ENCODE peak calls at places on chromosome 19, in five cellular contexts. D is tibial nerve, E is aorta, L is right lobe of liver, T is uterus. J is an unnamed sample.
A peak's percentile ranks its signal among the peaks of the same experiment; 100 is the strongest.

GRCh38 chr19:41352609-41353465 is 885 bp downstream of the TGFB1 start:
- DNase-seq in D (peak; percentile 44), E (peak; percentile 89), L (peak; percentile 77), T (peak; percentile 67), J (peak; percentile 72)

GRCh38 chr19:57302020-57302465 is 18.2 kb upstream of the ZNF543 start:
- DNase-seq in D (no peak), E (no peak), L (no peak), T (no peak), J (peak; percentile 12)

GRCh38 chr19:18519962-18520847 is 1.7 kb downstream of the ELL start:
- DNase-seq in D (no peak), E (peak; percentile 79), L (peak; percentile 80), T (peak; percentile 72), J (peak; percentile 78)

GRCh38 chr19:53432088-53432661 is 391 bp downstream of the ZNF761 start:
- DNase-seq in D (no peak), E (peak; percentile 77), L (peak; percentile 34), T (peak; percentile 34), J (no peak)

GRCh38 chr19:32691952-32692726 is 518 bp downstream of the NUDT19 start:
- DNase-seq in D (no peak), E (peak; percentile 88), L (peak; percentile 63), T (peak; percentile 35), J (peak; percentile 66)

GRCh38 chr19:29404951-29405727 is 120.7 kb upstream of the VSTM2B start:
- DNase-seq in D (no peak), E (no peak), L (no peak), T (peak; percentile 70), J (no peak)

GRCh38 chr19:48330012-48330681 is 4.8 kb downstream of the EMP3 start:
- DNase-seq in D (peak; percentile 28), E (peak; percentile 77), L (peak; percentile 84), T (peak; percentile 54), J (no peak)

GRCh38 chr19:15471639-15472101 is 7.3 kb upstream of the RASAL3 start:
- DNase-seq in D (no peak), E (peak; percentile 62), L (no peak), T (no peak), J (no peak)

GRCh38 chr19:14614099-14614412 is 31.2 kb downstream of the CLEC17A start:
- DNase-seq in D (no peak), E (no peak), L (no peak), T (no peak), J (no peak)

GRCh38 chr19:35120492-35120891 is 4.9 kb downstream of the FXYD3 start:
- DNase-seq in D (no peak), E (no peak), L (no peak), T (no peak), J (no peak)

GRCh38 chr19:33175886-33176669 is 18.1 kb upstream of the LRP3 start:
- DNase-seq in D (no peak), E (peak; percentile 68), L (no peak), T (no peak), J (no peak)

GRCh38 chr19:38061294-38061693 is 154.3 kb downstream of the SIPA1L3 start:
- DNase-seq in D (no peak), E (no peak), L (no peak), T (no peak), J (peak; percentile 59)

GRCh38 chr19:48249502-48250014 is 6.2 kb downstream of the CARD8 start:
- DNase-seq in D (no peak), E (no peak), L (peak; percentile 60), T (no peak), J (no peak)

GRCh38 chr19:46009530-46010510 is 13.0 kb downstream of the PGLYRP1 start:
- DNase-seq in D (peak; percentile 51), E (peak; percentile 91), L (peak; percentile 63), T (peak; percentile 60), J (peak; percentile 53)

GRCh38 chr19:58547323-58548312 is 3.8 kb downstream of the TRIM28 start:
- DNase-seq in D (no peak), E (no peak), L (no peak), T (no peak), J (no peak)

GRCh38 chr19:54128796-54129616 is 8.6 kb upstream of the CNOT3 start:
- DNase-seq in D (no peak), E (no peak), L (no peak), T (no peak), J (no peak)

GRCh38 chr19:41746593-41747227 is 8.6 kb upstream of the CEACAM6 start:
- DNase-seq in D (no peak), E (no peak), L (peak; percentile 31), T (no peak), J (no peak)

GRCh38 chr19:11833541-11833940 is 15.0 kb upstream of the ZNF439 start:
- DNase-seq in D (no peak), E (no peak), L (no peak), T (no peak), J (no peak)

GRCh38 chr19:10368101-10368803 is 12.1 kb downstream of the TYK2 start:
- DNase-seq in D (no peak), E (no peak), L (no peak), T (no peak), J (no peak)

GRCh38 chr19:41702208-41702651 is 6.2 kb upstream of the CEACAM5 start:
- DNase-seq in D (no peak), E (peak; percentile 11), L (no peak), T (no peak), J (peak; percentile 15)

GRCh38 chr19:11096210-11096841 is 7.1 kb downstream of the LDLR start:
- DNase-seq in D (no peak), E (no peak), L (no peak), T (peak; percentile 80), J (peak; percentile 32)

GRCh38 chr19:1941146-1942077 is at the start of gene CSNK1G2:
- DNase-seq in D (no peak), E (no peak), L (peak; percentile 51), T (peak; percentile 51), J (no peak)

GRCh38 chr19:14139944-14140343 is 3.6 kb upstream of the ASF1B start:
- DNase-seq in D (no peak), E (no peak), L (no peak), T (no peak), J (no peak)

GRCh38 chr19:43474487-43474886 is 9.1 kb upstream of the LYPD3 start:
- DNase-seq in D (no peak), E (no peak), L (no peak), T (no peak), J (no peak)

GRCh38 chr19:54352041-54352440 is 12.7 kb downstream of the LAIR1 start:
- DNase-seq in D (no peak), E (no peak), L (no peak), T (no peak), J (no peak)

GRCh38 chr19:38538793-38539528 is 78.8 kb downstream of the MAP4K1 start:
- DNase-seq in D (no peak), E (no peak), L (no peak), T (no peak), J (no peak)

GRCh38 chr19:10975374-10976036 is 14.7 kb downstream of the SMARCA4 start:
- DNase-seq in D (no peak), E (no peak), L (no peak), T (peak; percentile 75), J (no peak)

GRCh38 chr19:55198651-55199050 is 10.7 kb downstream of the PTPRH start:
- DNase-seq in D (no peak), E (no peak), L (no peak), T (no peak), J (no peak)

DNA sequence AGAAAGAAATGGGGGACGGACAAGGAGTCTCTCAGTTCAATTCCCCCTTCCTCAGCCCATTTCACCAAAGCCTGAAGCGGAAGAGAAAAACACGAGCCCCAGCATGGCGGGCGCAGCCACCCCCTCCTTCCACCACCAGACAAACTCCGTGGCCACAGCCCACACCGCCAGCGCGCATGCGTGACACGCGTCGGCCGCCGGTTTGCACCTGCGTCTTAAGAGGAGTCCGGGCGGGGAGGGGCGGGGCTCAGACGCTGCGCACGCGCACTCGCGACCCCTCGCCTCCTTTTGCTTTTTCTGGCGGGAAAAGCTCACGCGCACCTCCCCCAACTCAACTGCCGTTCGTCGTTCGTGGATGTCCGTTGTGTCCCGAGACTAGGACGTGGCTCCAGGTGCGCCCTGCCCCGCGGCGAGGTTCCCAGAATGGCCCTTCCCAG is at the start of gene KASH5:
- DNase-seq in D (peak; percentile 61), E (peak; percentile 92), L (peak; percentile 84), T (peak; percentile 69), J (no peak)
- H3K4me3 ChIP-seq in D (peak within 1 kb of the TSS; percentile 26), E (no peak within 1 kb of the TSS), L (peak within 1 kb of the TSS; percentile 43), T (no peak within 1 kb of the TSS), J (no peak within 1 kb of the TSS)

GRCh38 chr19:12885749-12886706 is 973 bp downstream of the KLF1 start:
- DNase-seq in D (no peak), E (no peak), L (no peak), T (no peak), J (no peak)

GRCh38 chr19:12884202-12884601 is 2.8 kb downstream of the KLF1 start:
- DNase-seq in D (no peak), E (no peak), L (no peak), T (no peak), J (no peak)

GRCh38 chr19:12884627-12884925 is 2.4 kb downstream of the KLF1 start:
- DNase-seq in D (no peak), E (no peak), L (no peak), T (no peak), J (no peak)

GRCh38 chr19:12886943-12887747 is at the start of gene KLF1:
- DNase-seq in D (no peak), E (no peak), L (no peak), T (no peak), J (no peak)

DNA sequence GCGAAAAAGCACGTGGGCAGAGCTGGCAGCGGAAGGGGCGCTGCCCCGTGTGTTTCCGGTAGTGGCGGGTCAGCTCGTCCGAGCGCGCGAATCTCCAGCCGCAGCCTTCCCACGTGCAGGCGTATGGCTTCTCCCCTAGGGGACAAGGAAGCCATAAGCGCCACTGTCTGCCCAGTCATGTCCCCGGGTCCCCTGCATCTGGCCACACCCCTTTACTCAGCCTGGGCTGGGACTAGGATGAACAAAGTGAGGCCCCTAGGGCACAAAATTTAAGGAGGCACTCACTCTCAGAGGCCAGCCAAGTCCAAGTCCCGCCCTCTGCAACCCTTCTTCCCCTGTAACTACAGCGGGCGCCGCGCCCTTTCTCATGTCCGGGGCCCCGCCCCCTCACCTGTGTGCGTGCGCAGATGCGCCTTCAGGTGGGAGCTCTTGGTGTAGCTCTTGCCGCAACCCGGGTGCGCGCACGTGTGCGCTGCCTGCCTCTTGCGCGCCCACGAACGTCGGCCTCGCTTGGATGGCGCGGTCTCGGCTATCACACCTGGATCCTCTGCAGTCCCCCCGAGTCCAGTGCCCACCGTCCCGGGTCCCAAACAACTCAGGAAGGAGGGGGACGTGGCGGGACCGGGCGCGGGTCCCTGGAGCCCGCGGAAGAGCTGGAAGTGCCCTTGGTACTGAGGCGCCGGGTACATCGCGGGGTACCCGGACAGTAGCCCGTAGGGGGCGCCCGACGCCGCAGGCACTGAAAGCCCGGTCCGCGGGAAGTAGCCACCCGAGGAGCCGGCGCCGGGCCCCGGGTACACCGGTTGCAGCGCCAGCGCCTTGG is 1.9 kb downstream of the KLF1 start:
- DNase-seq in D (no peak), E (peak; percentile 89), L (peak; percentile 83), T (no peak), J (no peak)
- H3K27ac ChIP-seq in D (no peak overlapping the region), E (no peak overlapping the region), L (peak overlapping the region; percentile 13), T (no peak overlapping the region), J (no peak overlapping the region)

GRCh38 chr19:50796128-50796633 is 6.0 kb downstream of the ACP4 start:
- DNase-seq in D (no peak), E (no peak), L (no peak), T (no peak), J (no peak)
- H3K4me3 ChIP-seq in D (no peak overlapping the region), E (no peak overlapping the region), L (no peak overlapping the region), T (no peak overlapping the region), J (no peak overlapping the region)

DNA sequence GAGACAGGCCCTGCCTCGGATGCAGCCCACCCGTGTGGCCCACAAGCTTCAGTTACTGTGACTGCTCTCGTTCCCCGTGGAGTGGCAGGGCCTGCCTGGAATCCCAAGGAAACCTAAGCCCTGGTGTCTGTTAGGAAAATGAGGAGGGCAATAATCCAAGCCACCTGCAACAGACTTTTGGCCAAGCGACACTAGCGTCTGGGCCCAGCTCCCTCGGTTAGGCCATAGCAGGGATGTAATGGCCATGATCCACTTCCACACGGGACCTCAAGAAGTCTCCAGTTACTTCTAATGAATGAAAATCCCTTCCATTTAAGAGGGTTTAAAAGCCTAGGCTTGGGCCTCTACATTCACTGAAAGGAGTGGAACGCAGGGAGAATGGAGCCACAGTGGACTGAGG is 8.9 kb downstream of the ZC3H4 start:
- DNase-seq in D (no peak), E (no peak), L (no peak), T (no peak), J (no peak)
- H3K27ac ChIP-seq in D (peak overlapping the region; percentile 100), E (no peak overlapping the region), L (no peak overlapping the region), T (no peak overlapping the region), J (no peak overlapping the region)

J was measured in SJSA1.